ENCODE peak calls at places on chromosomes 16 and 17, in nine cellular contexts. Y, F, P, T, E, L, R, G and O are unnamed samples. For H3K4me1, the result is how much of the 10 kb centered on the place peaks cover.

GRCh38 chr17:31373150-31374082 is 18.1 kb upstream of the RAB11FIP4 start:
- DNase-seq in Y (no peak), F (peak), P (peak), T (no peak), E (no peak), L (peak), R (no peak), G (no peak), O (no peak)

GRCh38 chr17:76512366-76513305 is 11.4 kb upstream of the RHBDF2 start:
- DNase-seq in Y (no peak), F (no peak), P (no peak), T (no peak), E (no peak), L (no peak), R (no peak), G (no peak), O (no peak)

GRCh38 chr16:2963074-2963610 is 933 bp upstream of the KREMEN2 start:
- DNase-seq in Y (no peak), F (no peak), P (no peak), T (no peak), E (no peak), L (peak), R (peak), G (peak), O (peak)

GRCh38 chr17:64442550-64442971 is 6.4 kb upstream of the MILR1 start:
- DNase-seq in Y (no peak), F (no peak), P (no peak), T (no peak), E (no peak), L (no peak), R (no peak), G (no peak), O (no peak)

GRCh38 chr16:5639531-5639930 is 541.9 kb upstream of the EEF2KMT start:
- DNase-seq in Y (no peak), F (no peak), P (no peak), T (no peak), E (no peak), L (no peak), R (no peak), G (no peak), O (no peak)

GRCh38 chr16:89841275-89841674 is 13.0 kb downstream of the SPIRE2 start:
- DNase-seq in Y (no peak), F (no peak), P (no peak), T (no peak), E (no peak), L (no peak), R (no peak), G (peak), O (no peak)

GRCh38 chr16:68408967-68409366 is 39.3 kb downstream of the SMPD3 start:
- DNase-seq in Y (no peak), F (no peak), P (no peak), T (peak), E (peak), L (peak), R (no peak), G (no peak), O (no peak)

GRCh38 chr17:15260376-15261062 is 4.6 kb downstream of the PMP22 start:
- DNase-seq in Y (peak), F (peak), P (peak), T (peak), E (peak), L (peak), R (peak), G (peak), O (peak)

GRCh38 chr16:73711441-73712080 is 585.1 kb upstream of the PSMD7 start:
- DNase-seq in Y (no peak), F (no peak), P (no peak), T (no peak), E (no peak), L (no peak), R (no peak), G (no peak), O (no peak)

GRCh38 chr17:1367351-1367745 is 32.7 kb downstream of the YWHAE start:
- DNase-seq in Y (no peak), F (peak), P (no peak), T (no peak), E (no peak), L (peak), R (no peak), G (no peak), O (no peak)

GRCh38 chr16:75420987-75421819 is 12.1 kb downstream of the CFDP1 start:
- DNase-seq in Y (no peak), F (peak), P (peak), T (peak), E (peak), L (peak), R (peak), G (no peak), O (no peak)

GRCh38 chr16:27316038-27316680 is 2.4 kb downstream of the IL4R start:
- DNase-seq in Y (no peak), F (no peak), P (no peak), T (no peak), E (no peak), L (no peak), R (no peak), G (no peak), O (no peak)
- H3K4me3 ChIP-seq in Y (peak), F (no peak), P (no peak), T (peak), E (no peak), L (no peak), R (peak), G (peak), O (peak)

DNA sequence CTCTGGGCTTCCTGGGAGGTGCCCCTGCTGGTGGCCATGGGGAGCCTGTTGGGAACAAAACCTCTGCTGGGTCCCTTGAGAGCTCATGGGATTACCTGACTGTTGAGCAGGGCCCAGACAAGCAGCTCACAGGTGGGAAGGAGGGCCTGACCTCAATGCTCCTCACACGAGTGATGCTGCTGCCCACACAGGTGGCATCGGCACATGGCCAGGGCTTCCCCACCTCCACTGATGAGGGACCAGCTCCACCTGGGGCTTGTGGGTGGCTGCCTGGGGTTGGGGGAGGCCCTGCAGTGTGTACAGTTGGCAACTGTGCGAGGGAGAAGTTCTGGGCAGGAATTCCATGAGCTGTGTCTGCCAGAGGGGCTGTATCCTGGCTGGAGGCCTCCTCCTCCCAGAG is 87.8 kb upstream of the NLRP1 start:
- DNase-seq in Y (no peak), F (no peak), P (no peak), T (no peak), E (no peak), L (no peak), R (no peak), G (no peak), O (no peak)
- H3K4me1 ChIP-seq in Y (under half), F (under half), P (under half), T (under half), E (under half), L (under half), R (under half), G (under half), O (under half)

GRCh38 chr17:28524476-28525415 is 18.6 kb downstream of the FOXN1 start:
- DNase-seq in Y (no peak), F (peak), P (peak), T (no peak), E (no peak), L (no peak), R (peak), G (no peak), O (no peak)
- H3K27ac ChIP-seq in Y (no peak), F (peak), P (no peak), T (no peak), E (no peak), L (no peak), R (peak), G (no peak), O (no peak)

GRCh38 chr17:77601054-77601979 is 357.2 kb upstream of the TNRC6C start:
- DNase-seq in Y (peak), F (no peak), P (no peak), T (no peak), E (no peak), L (no peak), R (no peak), G (no peak), O (no peak)
- H3K4me3 ChIP-seq in Y (peak), F (no peak), P (no peak), T (no peak), E (no peak), L (no peak), R (no peak), G (no peak), O (no peak)

GRCh38 chr17:17950806-17951205 is 21.4 kb downstream of the TOM1L2 start:
- DNase-seq in Y (no peak), F (no peak), P (no peak), T (no peak), E (no peak), L (no peak), R (no peak), G (no peak), O (no peak)

GRCh38 chr17:17954079-17954478 is 18.1 kb downstream of the TOM1L2 start:
- DNase-seq in Y (no peak), F (no peak), P (no peak), T (no peak), E (no peak), L (no peak), R (no peak), G (no peak), O (no peak)

GRCh38 chr17:17951524-17951923 is 20.7 kb downstream of the TOM1L2 start:
- DNase-seq in Y (no peak), F (no peak), P (no peak), T (no peak), E (no peak), L (no peak), R (no peak), G (no peak), O (no peak)

GRCh38 chr17:17950347-17950746 is 21.9 kb downstream of the TOM1L2 start:
- DNase-seq in Y (no peak), F (no peak), P (no peak), T (no peak), E (no peak), L (no peak), R (no peak), G (no peak), O (no peak)

DNA sequence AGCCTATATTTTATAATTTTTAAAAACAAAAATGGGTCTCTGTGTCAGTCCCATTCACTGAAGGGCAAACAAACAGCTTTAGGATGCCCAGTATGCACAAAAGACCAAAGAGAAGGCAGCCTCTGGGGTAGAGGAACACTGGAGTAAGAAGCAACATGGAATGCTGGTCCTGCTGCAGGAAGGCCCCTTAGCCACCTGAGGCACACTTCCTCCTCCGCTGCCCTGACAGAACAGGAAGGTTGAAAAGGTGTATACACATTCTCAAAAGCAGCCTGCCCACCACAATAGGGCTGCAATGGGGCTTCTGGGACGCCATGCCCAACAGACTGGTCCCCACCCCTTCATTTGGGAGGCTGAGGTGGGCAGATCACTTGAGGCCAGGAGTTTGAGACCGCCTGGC is 19.5 kb downstream of the TOM1L2 start:
- DNase-seq in Y (no peak), F (no peak), P (no peak), T (no peak), E (no peak), L (no peak), R (no peak), G (no peak), O (no peak)
- H3K4me1 ChIP-seq in Y (under half), F (under half), P (under half), T (under half), E (under half), L (under half), R (under half), G (under half), O (under half)